ENCODE peak calls at places on chromosomes 13 and 19, in four cellular contexts. O, U, N and C are unnamed samples.

GRCh38 chr13:70128098-70128497 is 19.8 kb upstream of the KLHL1 start:
- DNase-seq in O (no peak), N (no peak), U (no peak), C (no peak)

GRCh38 chr13:32264407-32264806 is 50.8 kb downstream of the ZAR1L start:
- DNase-seq in O (peak), U (no peak), N (no peak), C (no peak)

GRCh38 chr13:99967884-99968520 is 3.6 kb downstream of the ZIC5 start:
- DNase-seq in N (no peak), U (no peak), O (no peak), C (peak)

GRCh38 chr19:29771708-29772415 is 39.9 kb upstream of the CCNE1 start:
- DNase-seq in O (peak), N (peak), U (peak), C (peak)

GRCh38 chr13:99124695-99125334 is 75.8 kb upstream of the UBAC2 start:
- DNase-seq in O (no peak), N (peak), U (no peak), C (no peak)

GRCh38 chr13:21069561-21070004 is 8.2 kb upstream of the LATS2 start:
- DNase-seq in N (peak), O (no peak), U (no peak), C (no peak)

GRCh38 chr13:42041684-42042035 is 6.8 kb upstream of the DGKH start:
- DNase-seq in N (peak), O (peak), U (no peak), C (no peak)

GRCh38 chr13:50679321-50679720 is 164.2 kb downstream of the DLEU7 start:
- DNase-seq in U (no peak), O (no peak), N (no peak), C (no peak)

GRCh38 chr19:45177817-45178261 is at the start of gene TRAPPC6A:
- DNase-seq in U (no peak), O (no peak), N (peak), C (no peak)

GRCh38 chr13:76454991-76455390 is 431.2 kb downstream of the KCTD12 start:
- DNase-seq in O (no peak), N (no peak), U (no peak), C (no peak)

GRCh38 chr19:49145485-49146407 is 9.4 kb downstream of the HRC start:
- DNase-seq in O (peak), U (peak), N (no peak), C (peak)

GRCh38 chr13:53012707-53013106 is 15.9 kb upstream of the OLFM4 start:
- DNase-seq in U (no peak), O (no peak), N (no peak), C (no peak)

GRCh38 chr13:99969934-99970760 is 1.4 kb downstream of the ZIC5 start:
- DNase-seq in U (no peak), N (no peak), O (no peak), C (peak)

GRCh38 chr19:7013678-7014077 is 7.6 kb downstream of the MBD3L2B start:
- DNase-seq in O (no peak), U (no peak), N (peak), C (no peak)

GRCh38 chr19:19105365-19106060 is 32.8 kb downstream of the TMEM161A start:
- DNase-seq in U (no peak), N (no peak), O (no peak), C (no peak)

GRCh38 chr19:56751078-56751489 is 79.5 kb upstream of the ZNF835 start:
- DNase-seq in O (no peak), N (no peak), U (no peak), C (no peak)

GRCh38 chr13:42354246-42355117 is 82.5 kb downstream of the AKAP11 start:
- DNase-seq in U (peak), N (no peak), O (no peak), C (no peak)

GRCh38 chr13:113637262-113638160 is 20.5 kb downstream of the ATP4B start:
- DNase-seq in U (no peak), N (no peak), O (no peak), C (no peak)

GRCh38 chr13:113981611-113982295 is 7.9 kb upstream of the C13orf46 start:
- DNase-seq in O (no peak), U (no peak), N (no peak), C (no peak)

GRCh38 chr19:1992759-1993260 is 22.7 kb downstream of the BTBD2 start:
- DNase-seq in O (no peak), N (no peak), U (no peak), C (no peak)

GRCh38 chr13:26558074-26558805 is 757 bp downstream of the WASF3 start:
- DNase-seq in O (no peak), N (no peak), U (no peak), C (no peak)

GRCh38 chr19:18425515-18426415 is 6.6 kb downstream of the SSBP4 start:
- DNase-seq in O (no peak), U (no peak), N (no peak), C (no peak)

GRCh38 chr13:61880576-61881283 is 465.1 kb upstream of the PCDH20 start:
- DNase-seq in U (no peak), O (no peak), N (no peak), C (no peak)

GRCh38 chr19:42024622-42025111 is 30.6 kb upstream of the ATP1A3 start:
- DNase-seq in O (no peak), N (no peak), U (no peak), C (no peak)

GRCh38 chr19:44260695-44261446 is 1.2 kb downstream of the ZNF233 start:
- DNase-seq in O (no peak), U (no peak), N (no peak), C (no peak)

GRCh38 chr13:22740264-22740663 is 440.5 kb upstream of the SGCG start:
- DNase-seq in U (no peak), N (no peak), O (no peak), C (no peak)

GRCh38 chr19:14542721-14543328 is 13.4 kb downstream of the TECR start:
- DNase-seq in U (no peak), N (no peak), O (no peak), C (no peak)

GRCh38 chr13:43878897-43879322 is 630 bp downstream of the CCDC122 start:
- DNase-seq in N (no peak), U (no peak), O (peak), C (no peak)

GRCh38 chr13:36992362-36992761 is 6.8 kb downstream of the ALG5 start:
- DNase-seq in N (no peak), U (no peak), O (no peak), C (no peak)

GRCh38 chr13:30415430-30416030 is 6.8 kb upstream of the UBE2L5 start:
- DNase-seq in N (no peak), O (no peak), U (no peak), C (no peak)

GRCh38 chr19:4376991-4377781 is 23.2 kb downstream of the SH3GL1 start:
- DNase-seq in U (no peak), O (peak), N (no peak), C (no peak)

GRCh38 chr13:40306817-40307216 is 359.6 kb downstream of the FOXO1 start:
- DNase-seq in O (no peak), N (no peak), U (peak), C (no peak)